ENCODE peak calls at places on chromosomes 5 and 9, in nine cellular contexts. L is transverse colon, M is A549, C is tibial nerve, K is sigmoid colon, I is suprapubic skin, V is upper lobe of left lung, R is ovary, G is HepG2. Y is an unnamed sample.

GRCh38 chr9:20552874-20553624 is 69.2 kb downstream of the MLLT3 start:
- DNase-seq in I (no peak), L (no peak), V (no peak), R (no peak), M (no peak), C (no peak), K (no peak), G (peak; percentile 9), Y (no peak)

GRCh38 chr9:109989296-109989695 is 209.3 kb downstream of the PALM2AKAP2 start:
- DNase-seq in G (no peak), R (no peak), I (no peak), V (no peak), K (no peak), L (no peak), C (no peak), M (no peak), Y (no peak)

GRCh38 chr9:113998529-113999255 is 79.4 kb downstream of the AMBP start:
- DNase-seq in M (peak; percentile 21), L (no peak), R (peak; percentile 12), V (peak; percentile 59), I (peak; percentile 76), G (no peak), C (peak; percentile 1), K (no peak), Y (peak; percentile 23)

GRCh38 chr5:172443441-172444109 is 10.8 kb downstream of the SH3PXD2B start:
- DNase-seq in R (peak; percentile 92), I (peak; percentile 96), V (no peak), M (peak; percentile 34), C (peak; percentile 85), L (peak; percentile 73), G (no peak), K (peak; percentile 97), Y (peak; percentile 63)

GRCh38 chr9:130689937-130690700 is 3.5 kb upstream of the EXOSC2 start:
- DNase-seq in L (peak; percentile 83), M (peak; percentile 93), G (peak; percentile 97), R (peak; percentile 74), C (peak; percentile 85), K (peak; percentile 91), V (no peak), I (no peak), Y (peak; percentile 87)

GRCh38 chr5:91166040-91166807 is 216.9 kb downstream of the ARRDC3 start:
- DNase-seq in R (no peak), K (no peak), G (no peak), M (no peak), I (no peak), L (no peak), V (no peak), C (no peak), Y (no peak)

GRCh38 chr5:33937700-33938506 is 1.7 kb downstream of the RXFP3 start:
- DNase-seq in V (peak; percentile 74), K (no peak), R (no peak), C (no peak), I (no peak), G (no peak), L (no peak), M (no peak), Y (no peak)

GRCh38 chr9:131409458-131409992 is 15.6 kb downstream of the PRRC2B start:
- DNase-seq in G (no peak), M (no peak), L (no peak), R (no peak), I (no peak), C (no peak), K (no peak), V (no peak), Y (no peak)

GRCh38 chr5:17212996-17213395 is 4.4 kb upstream of the BASP1 start:
- DNase-seq in V (no peak), K (no peak), R (no peak), M (no peak), I (no peak), G (no peak), C (no peak), L (no peak), Y (no peak)

GRCh38 chr5:181145133-181145532 is 2.3 kb upstream of the OR2V2 start:
- DNase-seq in K (no peak), M (no peak), L (no peak), R (no peak), V (no peak), C (no peak), G (no peak), I (no peak), Y (no peak)

GRCh38 chr9:130200038-130200979 is 28.1 kb downstream of the NCS1 start:
- DNase-seq in V (no peak), R (no peak), I (no peak), C (no peak), L (no peak), M (no peak), K (no peak), G (no peak), Y (no peak)

GRCh38 chr9:131872006-131872405 is 132.1 kb upstream of the RAPGEF1 start:
- DNase-seq in M (no peak), R (no peak), I (no peak), G (no peak), L (no peak), K (no peak), C (no peak), V (no peak), Y (no peak)

GRCh38 chr5:171706736-171707440 is 78.7 kb upstream of the SMIM23 start:
- DNase-seq in I (peak; percentile 29), R (no peak), V (no peak), G (no peak), C (no peak), M (no peak), L (no peak), K (no peak), Y (no peak)

GRCh38 chr5:14859150-14859549 is 12.4 kb downstream of the ANKH start:
- DNase-seq in V (no peak), L (no peak), I (no peak), M (no peak), G (no peak), K (no peak), R (no peak), C (no peak), Y (no peak)

GRCh38 chr5:76720988-76721569 is 5.2 kb downstream of the F2R start:
- DNase-seq in K (no peak), R (no peak), C (no peak), V (no peak), I (no peak), M (no peak), L (no peak), G (no peak), Y (no peak)

GRCh38 chr5:171984748-171985419 is 21.6 kb downstream of the FBXW11 start:
- DNase-seq in L (no peak), C (no peak), K (no peak), I (no peak), M (no peak), V (no peak), G (no peak), R (no peak), Y (no peak)

DNA sequence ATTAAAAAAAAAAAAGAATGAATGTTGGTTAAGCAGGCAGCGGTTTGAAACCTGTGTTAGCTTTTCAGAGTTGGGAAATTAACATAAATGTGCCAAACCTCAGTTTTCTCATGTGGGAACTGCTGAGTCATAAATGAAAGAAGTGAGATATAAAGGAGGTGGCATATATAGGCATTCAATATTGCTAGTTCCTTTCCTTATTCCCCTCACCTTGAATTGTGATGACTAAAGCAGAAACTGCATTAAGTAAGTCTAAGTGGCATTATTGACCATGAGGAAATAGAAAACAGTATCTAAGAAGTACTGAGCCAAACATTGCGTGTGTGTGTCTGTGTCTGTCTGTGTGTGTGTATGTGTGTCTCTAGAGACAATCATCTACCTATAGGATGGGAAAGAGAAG is 691.2 kb downstream of the TLR4 start:
- DNase-seq in I (no peak), G (no peak), M (no peak), K (no peak), V (no peak), C (no peak), R (no peak), L (no peak), Y (no peak)
- TF ChIP-seq EP300 in I (no peak), G (no peak), M (no peak), K (no peak), V (no peak), C (no peak), R (no peak), L (no peak), Y (no peak)

GRCh38 chr5:150641006-150641570 is 628 bp downstream of the SYNPO start:
- DNase-seq in M (peak; percentile 56), L (no peak), G (peak; percentile 15), I (no peak), V (no peak), C (peak; percentile 58), R (peak; percentile 76), K (no peak), Y (no peak)

GRCh38 chr5:150640311-150641005 is at the start of gene SYNPO:
- DNase-seq in I (no peak), L (no peak), K (peak; percentile 91), C (peak; percentile 74), V (no peak), R (peak; percentile 86), M (peak; percentile 80), G (peak; percentile 25), Y (peak; percentile 53)

GRCh38 chr5:150642991-150643710 is 2.7 kb downstream of the SYNPO start:
- DNase-seq in V (no peak), M (no peak), L (no peak), C (no peak), I (no peak), K (no peak), R (no peak), G (no peak), Y (no peak)

GRCh38 chr5:150642567-150642927 is 2.1 kb downstream of the SYNPO start:
- DNase-seq in M (peak; percentile 83), L (peak; percentile 57), R (peak; percentile 80), K (peak; percentile 94), C (peak; percentile 88), G (peak; percentile 63), I (no peak), V (no peak), Y (peak; percentile 77)

GRCh38 chr5:150641826-150642566 is 1.5 kb downstream of the SYNPO start:
- DNase-seq in V (no peak), R (no peak), G (no peak), L (no peak), M (no peak), C (no peak), I (no peak), K (no peak), Y (no peak)
- H3K4me3 ChIP-seq in V (no peak overlapping the region), R (no peak overlapping the region), G (no peak overlapping the region), L (no peak overlapping the region), M (peak overlapping the region; percentile 54), C (peak overlapping the region; percentile 52), I (peak overlapping the region; percentile 18), K (no peak overlapping the region), Y (peak overlapping the region; percentile 19)

GRCh38 chr9:108620767-108621166 is 235.0 kb downstream of the ACTL7B start:
- DNase-seq in K (no peak), V (no peak), G (no peak), C (no peak), L (no peak), I (no peak), M (no peak), R (no peak), Y (no peak)
- TF ChIP-seq EP300 in K (no peak), V (no peak), G (no peak), C (no peak), L (no peak), I (no peak), M (no peak), R (no peak), Y (no peak)

DNA sequence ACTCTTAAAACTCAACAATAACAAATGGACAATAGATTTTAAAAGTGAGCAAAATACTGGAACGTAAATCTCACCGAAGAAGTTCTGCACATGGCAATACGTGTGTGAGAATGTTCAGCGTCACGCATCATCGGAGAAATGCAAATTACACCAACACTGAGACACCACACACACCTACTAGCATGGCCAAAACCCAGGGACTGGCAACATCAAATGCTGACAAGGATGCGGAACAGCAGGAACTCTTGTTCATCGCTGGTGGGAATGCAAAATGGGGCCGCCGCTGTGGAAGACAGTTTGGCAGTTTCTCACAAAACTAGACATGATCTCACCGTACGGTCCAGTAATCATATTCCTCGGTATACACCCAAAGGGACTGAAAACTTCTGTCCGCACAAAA is 21.6 kb upstream of the CLPTM1L start:
- DNase-seq in R (no peak), C (no peak), K (no peak), M (no peak), G (no peak), V (no peak), I (no peak), L (no peak), Y (no peak)
- H3K4me3 ChIP-seq in R (no peak overlapping the region), C (no peak overlapping the region), K (no peak overlapping the region), M (no peak overlapping the region), G (no peak overlapping the region), V (no peak overlapping the region), I (no peak overlapping the region), L (no peak overlapping the region), Y (no peak overlapping the region)

Y was measured in stomach.